ENCODE peak calls at places on chromosomes 12 and 14, in four cellular contexts. One of them, this sample, is unnamed.
A peak's percentile ranks its signal among the peaks of the same experiment; 100 is the strongest.

GRCh38 chr12:90305379-90305778 is 596.7 kb upstream of the ATP2B1 start:
- DNase-seq in WTC11: peak; percentile 17
- DNase-seq in psoas muscle: no peak
- DNase-seq in IMR-90: no peak
- DNase-seq in this sample: no peak

GRCh38 chr12:92719674-92720073 is 16.9 kb downstream of the PLEKHG7 start:
- DNase-seq in WTC11: no peak
- DNase-seq in psoas muscle: no peak
- DNase-seq in IMR-90: peak; percentile 22
- DNase-seq in this sample: peak; percentile 20

GRCh38 chr12:14907953-14908352 is 22.3 kb upstream of the MGP start:
- DNase-seq in WTC11: no peak
- DNase-seq in psoas muscle: no peak
- DNase-seq in IMR-90: peak; percentile 10
- DNase-seq in this sample: no peak

GRCh38 chr12:58204086-58204485 is 262.7 kb downstream of the ATP23 start:
- DNase-seq in WTC11: no peak
- DNase-seq in psoas muscle: no peak
- DNase-seq in IMR-90: peak; percentile 4
- DNase-seq in this sample: peak; percentile 1

GRCh38 chr14:101135796-101136742 is 232.5 kb upstream of the RTL1 start:
- DNase-seq in WTC11: no peak
- DNase-seq in psoas muscle: peak; percentile 18
- DNase-seq in IMR-90: no peak
- DNase-seq in this sample: no peak

GRCh38 chr12:108129017-108129812 is at the start of gene WSCD2:
- DNase-seq in WTC11: peak; percentile 90
- DNase-seq in psoas muscle: peak; percentile 62
- DNase-seq in IMR-90: no peak
- DNase-seq in this sample: peak; percentile 20

GRCh38 chr12:69024907-69025306 is 91.9 kb upstream of the CPM start:
- DNase-seq in WTC11: no peak
- DNase-seq in psoas muscle: no peak
- DNase-seq in IMR-90: peak; percentile 72
- DNase-seq in this sample: no peak

GRCh38 chr14:76419399-76419798 is 43.5 kb downstream of the ESRRB start:
- DNase-seq in WTC11: no peak
- DNase-seq in psoas muscle: no peak
- DNase-seq in IMR-90: no peak
- DNase-seq in this sample: no peak

GRCh38 chr12:29889737-29890136 is 106.0 kb upstream of the TMTC1 start:
- DNase-seq in WTC11: peak; percentile 86
- DNase-seq in psoas muscle: peak; percentile 59
- DNase-seq in IMR-90: peak; percentile 32
- DNase-seq in this sample: no peak

GRCh38 chr14:52043690-52044089 is 25.2 kb downstream of the NID2 start:
- DNase-seq in WTC11: peak; percentile 73
- DNase-seq in psoas muscle: no peak
- DNase-seq in IMR-90: peak; percentile 23
- DNase-seq in this sample: no peak

GRCh38 chr12:32025906-32026305 is 66.7 kb downstream of the RESF1 start:
- DNase-seq in WTC11: no peak
- DNase-seq in psoas muscle: no peak
- DNase-seq in IMR-90: no peak
- DNase-seq in this sample: no peak

GRCh38 chr14:68908860-68909259 is 70.2 kb downstream of the ACTN1 start:
- DNase-seq in WTC11: no peak
- DNase-seq in psoas muscle: no peak
- DNase-seq in IMR-90: no peak
- DNase-seq in this sample: no peak

GRCh38 chr12:94689002-94689645 is 38.8 kb upstream of the TMCC3 start:
- DNase-seq in WTC11: no peak
- DNase-seq in psoas muscle: no peak
- DNase-seq in IMR-90: peak; percentile 27
- DNase-seq in this sample: peak; percentile 35

GRCh38 chr12:51379571-51379970 is 11.6 kb downstream of the GALNT6 start:
- DNase-seq in WTC11: no peak
- DNase-seq in psoas muscle: no peak
- DNase-seq in IMR-90: no peak
- DNase-seq in this sample: no peak

GRCh38 chr12:127223011-127223410 is 1044.0 kb upstream of the TMEM132C start:
- DNase-seq in WTC11: no peak
- DNase-seq in psoas muscle: no peak
- DNase-seq in IMR-90: no peak
- DNase-seq in this sample: no peak

GRCh38 chr12:7439579-7440505 is 4.1 kb downstream of the CD163L1 start:
- DNase-seq in WTC11: peak; percentile 84
- DNase-seq in psoas muscle: no peak
- DNase-seq in IMR-90: peak; percentile 41
- DNase-seq in this sample: peak; percentile 68
- TF ChIP-seq CTCF in WTC11: no peak
- TF ChIP-seq CTCF in psoas muscle: no peak
- TF ChIP-seq CTCF in IMR-90: peak; percentile 10
- TF ChIP-seq CTCF in this sample: no peak

GRCh38 chr14:62819931-62820330 is 225.3 kb downstream of the KCNH5 start:
- DNase-seq in WTC11: no peak
- DNase-seq in psoas muscle: no peak
- DNase-seq in IMR-90: no peak
- DNase-seq in this sample: no peak
- TF ChIP-seq CTCF in WTC11: no peak
- TF ChIP-seq CTCF in psoas muscle: no peak
- TF ChIP-seq CTCF in IMR-90: no peak
- TF ChIP-seq CTCF in this sample: no peak

GRCh38 chr12:104680070-104680469 is 223.3 kb downstream of the CHST11 start:
- DNase-seq in WTC11: no peak
- DNase-seq in psoas muscle: no peak
- DNase-seq in IMR-90: peak; percentile 22
- DNase-seq in this sample: no peak
- TF ChIP-seq CTCF in WTC11: no peak
- TF ChIP-seq CTCF in psoas muscle: no peak
- TF ChIP-seq CTCF in IMR-90: peak; percentile 39
- TF ChIP-seq CTCF in this sample: peak; percentile 48

GRCh38 chr14:50855558-50855957 is 16.3 kb upstream of the ABHD12B start:
- DNase-seq in WTC11: no peak
- DNase-seq in psoas muscle: no peak
- DNase-seq in IMR-90: no peak
- DNase-seq in this sample: peak; percentile 59
- TF ChIP-seq CTCF in WTC11: no peak
- TF ChIP-seq CTCF in psoas muscle: no peak
- TF ChIP-seq CTCF in IMR-90: peak; percentile 25
- TF ChIP-seq CTCF in this sample: peak; percentile 37

GRCh38 chr14:96309128-96309906 is 53.3 kb downstream of the BDKRB1 start:
- DNase-seq in WTC11: no peak
- DNase-seq in psoas muscle: no peak
- DNase-seq in IMR-90: no peak
- DNase-seq in this sample: no peak

GRCh38 chr14:96309907-96310330 is 53.2 kb downstream of the ATG2B start:
- DNase-seq in WTC11: no peak
- DNase-seq in psoas muscle: no peak
- DNase-seq in IMR-90: peak; percentile 13
- DNase-seq in this sample: no peak

GRCh38 chr14:96303981-96304380 is 48.0 kb downstream of the BDKRB1 start:
- DNase-seq in WTC11: no peak
- DNase-seq in psoas muscle: no peak
- DNase-seq in IMR-90: no peak
- DNase-seq in this sample: no peak

GRCh38 chr14:96304956-96305355 is 48.9 kb downstream of the BDKRB1 start:
- DNase-seq in WTC11: peak; percentile 68
- DNase-seq in psoas muscle: no peak
- DNase-seq in IMR-90: no peak
- DNase-seq in this sample: no peak

GRCh38 chr14:96307434-96307833 is 51.4 kb downstream of the BDKRB1 start:
- DNase-seq in WTC11: no peak
- DNase-seq in psoas muscle: no peak
- DNase-seq in IMR-90: no peak
- DNase-seq in this sample: no peak
- TF ChIP-seq CTCF in WTC11: no peak
- TF ChIP-seq CTCF in psoas muscle: no peak
- TF ChIP-seq CTCF in IMR-90: no peak
- TF ChIP-seq CTCF in this sample: no peak

GRCh38 chr12:99649551-99649950 is 2.0 kb downstream of the GARIN6 start:
- DNase-seq in WTC11: no peak
- DNase-seq in psoas muscle: no peak
- DNase-seq in IMR-90: no peak
- DNase-seq in this sample: no peak
- TF ChIP-seq CTCF in WTC11: no peak
- TF ChIP-seq CTCF in psoas muscle: no peak
- TF ChIP-seq CTCF in IMR-90: no peak
- TF ChIP-seq CTCF in this sample: no peak

GRCh38 chr14:92362781-92363235 is 39.8 kb downstream of the SLC24A4 start:
- DNase-seq in WTC11: no peak
- DNase-seq in psoas muscle: no peak
- DNase-seq in IMR-90: peak; percentile 13
- DNase-seq in this sample: peak; percentile 63
- TF ChIP-seq CTCF in WTC11: no peak
- TF ChIP-seq CTCF in psoas muscle: no peak
- TF ChIP-seq CTCF in IMR-90: no peak
- TF ChIP-seq CTCF in this sample: no peak

DNA sequence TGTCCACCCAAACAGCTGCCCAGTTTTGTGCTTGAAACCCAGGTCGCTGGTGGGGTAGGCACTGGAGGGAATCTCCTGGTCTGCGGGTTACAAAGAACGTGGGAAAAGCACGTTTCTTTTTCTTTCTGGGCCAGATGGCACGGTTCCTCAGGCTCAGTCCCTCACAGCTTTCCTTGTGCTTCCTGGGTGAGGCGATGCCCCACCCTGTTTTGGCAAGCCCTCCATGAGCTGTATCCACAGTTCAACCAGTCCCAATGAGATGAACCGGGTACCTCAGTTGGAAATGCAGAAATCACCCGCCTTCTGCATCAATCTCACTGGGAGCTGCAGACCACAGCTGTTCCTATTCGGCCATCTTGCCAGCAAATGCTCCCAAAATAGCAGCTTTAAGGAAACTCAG is 51.4 kb upstream of the TMTC2 start:
- DNase-seq in WTC11: no peak
- DNase-seq in psoas muscle: no peak
- DNase-seq in IMR-90: no peak
- DNase-seq in this sample: no peak
- TF ChIP-seq CTCF in WTC11: no peak
- TF ChIP-seq CTCF in psoas muscle: no peak
- TF ChIP-seq CTCF in IMR-90: no peak
- TF ChIP-seq CTCF in this sample: no peak

GRCh38 chr12:123238330-123238682 is 5.1 kb downstream of the MTRFR start:
- DNase-seq in WTC11: no peak
- DNase-seq in psoas muscle: no peak
- DNase-seq in IMR-90: no peak
- DNase-seq in this sample: no peak
- TF ChIP-seq CTCF in WTC11: peak; percentile 15
- TF ChIP-seq CTCF in psoas muscle: no peak
- TF ChIP-seq CTCF in IMR-90: no peak
- TF ChIP-seq CTCF in this sample: no peak

DNA sequence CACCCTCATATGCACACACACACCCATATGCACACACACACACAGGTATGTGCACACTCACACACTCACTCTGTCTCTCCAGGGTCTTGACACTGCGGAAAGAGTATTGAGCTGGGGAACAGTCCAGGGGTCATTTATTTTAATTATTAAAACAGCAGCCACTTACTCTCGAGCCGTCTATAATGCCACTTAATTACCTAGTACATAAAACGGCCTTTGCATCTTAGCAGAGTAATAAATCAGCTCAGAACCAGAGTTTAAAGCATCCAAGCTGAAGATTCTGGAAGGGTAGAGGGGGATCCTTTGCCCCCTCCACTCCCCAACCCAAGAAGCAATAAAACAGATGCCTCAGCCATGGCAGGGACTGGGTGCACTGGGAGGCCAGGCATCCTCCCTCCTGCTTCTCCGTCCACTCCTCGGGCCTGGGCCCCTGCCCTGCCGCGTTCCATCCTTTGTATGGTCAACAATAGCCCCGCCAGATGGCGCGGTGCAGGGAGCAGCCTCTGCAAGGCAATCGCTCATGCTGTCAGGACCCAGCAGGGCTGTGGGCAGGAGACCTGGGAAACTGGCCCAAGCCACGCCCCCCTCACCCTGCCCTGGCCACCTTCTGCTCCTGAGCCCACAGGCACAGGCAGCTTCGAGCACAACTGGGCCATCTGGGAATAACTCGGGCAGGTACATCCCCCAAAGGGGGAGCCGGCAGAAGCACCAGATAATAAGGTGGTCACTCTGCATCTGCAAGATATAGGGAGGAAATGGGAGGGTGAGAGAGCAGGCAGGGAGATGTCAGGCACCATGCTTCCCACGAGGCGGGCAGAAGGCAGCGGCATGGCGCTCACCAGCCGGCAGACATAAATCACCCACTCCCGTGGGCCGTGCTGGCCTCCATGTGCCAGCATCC is 40.9 kb downstream of the CCDC85C start:
- DNase-seq in WTC11: peak; percentile 92
- DNase-seq in psoas muscle: peak; percentile 81
- DNase-seq in IMR-90: peak; percentile 65
- DNase-seq in this sample: peak; percentile 64
- TF ChIP-seq CTCF in WTC11: no peak
- TF ChIP-seq CTCF in psoas muscle: peak; percentile 47
- TF ChIP-seq CTCF in IMR-90: peak; percentile 49
- TF ChIP-seq CTCF in this sample: peak; percentile 47